ENCODE peak calls at places on chromosome 20, in four cellular contexts. K is effector CD4-positive, alpha-beta T cell; D is GM12892; H is dermis microvascular lymphatic vessel endothelial cell. O is an unnamed sample.

GRCh38 chr20:35830264-35830663 is 58.4 kb downstream of the PHF20 start:
- DNase-seq in K (no peak), D (no peak), H (no peak), O (no peak)

GRCh38 chr20:10218536-10219451 is at the start of gene SNAP25:
- DNase-seq in K (peak), D (no peak), H (peak), O (no peak)

GRCh38 chr20:58712823-58713731 is 20.5 kb downstream of the NPEPL1 start:
- DNase-seq in K (no peak), D (peak), H (no peak), O (no peak)

GRCh38 chr20:37763105-37763504 is 69.3 kb downstream of the CTNNBL1 start:
- DNase-seq in K (no peak), D (no peak), H (no peak), O (no peak)

GRCh38 chr20:53859684-53860083 is 210.7 kb downstream of the BCAS1 start:
- DNase-seq in K (no peak), D (no peak), H (no peak), O (no peak)

GRCh38 chr20:9999660-10000059 is 35.1 kb upstream of the ANKEF1 start:
- DNase-seq in K (no peak), D (no peak), H (no peak), O (no peak)

GRCh38 chr20:23008673-23009072 is 26.4 kb upstream of the SSTR4 start:
- DNase-seq in K (no peak), D (no peak), H (no peak), O (no peak)

GRCh38 chr20:51457281-51457932 is 85.1 kb downstream of the NFATC2 start:
- DNase-seq in K (no peak), D (no peak), H (peak), O (no peak)

GRCh38 chr20:6081236-6081635 is 27.4 kb upstream of the LRRN4 start:
- DNase-seq in K (no peak), D (no peak), H (no peak), O (no peak)

GRCh38 chr20:38131588-38132121 is 33.4 kb downstream of the TGM2 start:
- DNase-seq in K (no peak), D (no peak), H (no peak), O (no peak)

GRCh38 chr20:43975096-43975768 is 60.6 kb downstream of the TOX2 start:
- DNase-seq in K (no peak), D (no peak), H (no peak), O (no peak)

GRCh38 chr20:36670665-36671357 is 24.8 kb upstream of the SLA2 start:
- DNase-seq in K (no peak), D (no peak), H (no peak), O (no peak)

GRCh38 chr20:50226093-50226974 is 35.7 kb downstream of the CEBPB start:
- DNase-seq in K (no peak), D (no peak), H (no peak), O (no peak)

GRCh38 chr20:63520939-63521601 is 505 bp downstream of the PPDPF start:
- DNase-seq in K (peak), D (peak), H (no peak), O (peak)

O was measured in GM18507.